ENCODE peak calls at places on chromosomes 11 and 22, in six cellular contexts. O is tibial artery; L is mesendoderm; H is left lung; C is aorta; K is CD4-positive, alpha-beta memory T cell. Y is an unnamed sample.
A peak's percentile ranks its signal among the peaks of the same experiment; 100 is the strongest.

GRCh38 chr22:36166518-36167220 is 6.1 kb upstream of the APOL3 start:
- DNase-seq in O (no peak), L (no peak), H (no peak), C (no peak), K (peak; percentile 55), Y (no peak)

GRCh38 chr11:118609380-118610219 is 2.2 kb downstream of the PHLDB1 start:
- DNase-seq in O (no peak), L (peak; percentile 26), H (no peak), C (peak; percentile 79), K (peak; percentile 50), Y (no peak)

GRCh38 chr11:60691636-60692035 is 7.8 kb upstream of the MS4A8 start:
- DNase-seq in O (no peak), L (no peak), H (no peak), C (no peak), K (no peak), Y (no peak)

GRCh38 chr11:117443269-117444186 is 115.9 kb downstream of the CEP164 start:
- DNase-seq in O (peak; percentile 38), L (peak; percentile 82), H (no peak), C (peak; percentile 79), K (no peak), Y (peak; percentile 69)

GRCh38 chr11:305834-306211 is 1.8 kb upstream of the IFITM2 start:
- DNase-seq in O (no peak), L (no peak), H (no peak), C (no peak), K (no peak), Y (no peak)

GRCh38 chr11:73034777-73035176 is 107.3 kb downstream of the FCHSD2 start:
- DNase-seq in O (no peak), L (no peak), H (no peak), C (no peak), K (no peak), Y (no peak)

GRCh38 chr22:47046411-47047065 is 284.1 kb downstream of the TBC1D22A start:
- DNase-seq in O (no peak), L (no peak), H (peak; percentile 24), C (no peak), K (no peak), Y (no peak)

GRCh38 chr11:69912911-69913451 is 93.8 kb upstream of the FGF3 start:
- DNase-seq in O (peak; percentile 17), L (no peak), H (no peak), C (peak; percentile 58), K (no peak), Y (no peak)

GRCh38 chr11:116472661-116473060 is 300.1 kb downstream of the BUD13 start:
- DNase-seq in O (no peak), L (no peak), H (no peak), C (no peak), K (no peak), Y (no peak)

GRCh38 chr11:59008942-59009341 is 69.7 kb downstream of the GLYATL1 start:
- DNase-seq in O (no peak), L (no peak), H (no peak), C (no peak), K (no peak), Y (no peak)

GRCh38 chr22:19962246-19962908 is 20.8 kb upstream of the TXNRD2 start:
- DNase-seq in O (peak; percentile 62), L (peak; percentile 96), H (peak; percentile 72), C (peak; percentile 91), K (no peak), Y (peak; percentile 78)

GRCh38 chr11:67238894-67239794 is 27.1 kb upstream of the GRK2 start:
- DNase-seq in O (no peak), L (peak; percentile 27), H (no peak), C (no peak), K (peak; percentile 47), Y (no peak)

GRCh38 chr11:73950869-73951710 is at the start of gene DNAJB13:
- DNase-seq in O (no peak), L (peak; percentile 92), H (peak; percentile 52), C (no peak), K (no peak), Y (no peak)

GRCh38 chr11:95327273-95327948 is 96.4 kb upstream of the SESN3 start:
- DNase-seq in O (no peak), L (peak; percentile 7), H (no peak), C (no peak), K (no peak), Y (no peak)

GRCh38 chr11:75311858-75312288 is 39.6 kb downstream of the ARRB1 start:
- DNase-seq in O (peak; percentile 89), L (peak; percentile 31), H (peak; percentile 65), C (peak; percentile 91), K (no peak), Y (no peak)

GRCh38 chr11:73787051-73787642 is 527 bp upstream of the MRPL48 start:
- DNase-seq in O (no peak), L (no peak), H (no peak), C (no peak), K (no peak), Y (no peak)

GRCh38 chr22:24901448-24901847 is 45.0 kb downstream of the LHFPL7 start:
- DNase-seq in O (no peak), L (no peak), H (no peak), C (no peak), K (no peak), Y (no peak)

GRCh38 chr11:133911169-133911568 is 45.6 kb downstream of the IGSF9B start:
- DNase-seq in O (no peak), L (peak; percentile 40), H (no peak), C (peak; percentile 43), K (no peak), Y (no peak)

GRCh38 chr22:26851125-26851524 is 193.7 kb downstream of the MIAT start:
- DNase-seq in O (no peak), L (no peak), H (no peak), C (no peak), K (no peak), Y (no peak)

GRCh38 chr22:38505595-38506117 is 455 bp downstream of the DDX17 start:
- DNase-seq in O (peak; percentile 70), L (peak; percentile 61), H (peak; percentile 73), C (peak; percentile 92), K (peak; percentile 68), Y (peak; percentile 71)

GRCh38 chr11:65565624-65566453 is 4.4 kb upstream of the ZNRD2 start:
- DNase-seq in O (no peak), L (no peak), H (no peak), C (no peak), K (peak; percentile 77), Y (peak; percentile 62)

GRCh38 chr11:57399221-57399620 is 8.8 kb upstream of the PRG2 start:
- DNase-seq in O (no peak), L (peak; percentile 8), H (no peak), C (no peak), K (no peak), Y (no peak)

GRCh38 chr11:75557649-75558494 is 4.2 kb upstream of the SERPINH1 start:
- DNase-seq in O (peak; percentile 76), L (no peak), H (peak; percentile 79), C (peak; percentile 87), K (no peak), Y (peak; percentile 45)

GRCh38 chr11:86715611-86716010 is 43.2 kb upstream of the ME3 start:
- DNase-seq in O (no peak), L (peak; percentile 39), H (no peak), C (no peak), K (no peak), Y (no peak)

GRCh38 chr11:69094111-69094914 is 45.6 kb downstream of the TPCN2 start:
- DNase-seq in O (no peak), L (no peak), H (no peak), C (no peak), K (no peak), Y (no peak)

GRCh38 chr11:116519499-116519898 is 253.3 kb downstream of the BUD13 start:
- DNase-seq in O (no peak), L (no peak), H (no peak), C (no peak), K (no peak), Y (no peak)

GRCh38 chr22:42389137-42389536 is 43.1 kb downstream of the NFAM1 start:
- DNase-seq in O (no peak), L (no peak), H (no peak), C (no peak), K (no peak), Y (no peak)

GRCh38 chr11:121365304-121365703 is 72.7 kb downstream of the SC5D start:
- DNase-seq in O (no peak), L (no peak), H (no peak), C (no peak), K (no peak), Y (no peak)

GRCh38 chr11:124946735-124947141 is 7.3 kb upstream of the CCDC15 start:
- DNase-seq in O (no peak), L (no peak), H (no peak), C (no peak), K (no peak), Y (no peak)

GRCh38 chr11:20031155-20032001 is 128.9 kb downstream of the DBX1 start:
- DNase-seq in O (no peak), L (peak; percentile 93), H (no peak), C (no peak), K (no peak), Y (peak; percentile 83)

GRCh38 chr11:9615031-9615451 is 41.6 kb downstream of the WEE1 start:
- DNase-seq in O (no peak), L (no peak), H (no peak), C (no peak), K (no peak), Y (no peak)

GRCh38 chr11:105211806-105212531 is 72.4 kb upstream of the CARD18 start:
- DNase-seq in O (no peak), L (no peak), H (no peak), C (no peak), K (no peak), Y (no peak)

GRCh38 chr22:28903719-28904118 is 20.3 kb downstream of the ZNRF3 start:
- DNase-seq in O (no peak), L (peak; percentile 57), H (no peak), C (peak; percentile 21), K (no peak), Y (no peak)

GRCh38 chr11:28871090-28871489 is 762.9 kb downstream of the METTL15 start:
- DNase-seq in O (no peak), L (no peak), H (no peak), C (no peak), K (no peak), Y (no peak)
- H3K4me1 ChIP-seq in O (no peaks in the 10 kb centered on the region), L (no peaks in the 10 kb centered on the region), H (no peaks in the 10 kb centered on the region), C (no peaks in the 10 kb centered on the region), K (no peaks in the 10 kb centered on the region), Y (no peaks in the 10 kb centered on the region)

GRCh38 chr22:50621491-50621880 is 6.5 kb downstream of the ARSA start:
- DNase-seq in O (no peak), L (no peak), H (no peak), C (no peak), K (peak; percentile 79), Y (no peak)
- H3K4me3 ChIP-seq in O (no peak overlapping the region), L (no peak overlapping the region), H (no peak overlapping the region), C (no peak overlapping the region), K (peak overlapping the region; percentile 80), Y (no peak overlapping the region)

DNA sequence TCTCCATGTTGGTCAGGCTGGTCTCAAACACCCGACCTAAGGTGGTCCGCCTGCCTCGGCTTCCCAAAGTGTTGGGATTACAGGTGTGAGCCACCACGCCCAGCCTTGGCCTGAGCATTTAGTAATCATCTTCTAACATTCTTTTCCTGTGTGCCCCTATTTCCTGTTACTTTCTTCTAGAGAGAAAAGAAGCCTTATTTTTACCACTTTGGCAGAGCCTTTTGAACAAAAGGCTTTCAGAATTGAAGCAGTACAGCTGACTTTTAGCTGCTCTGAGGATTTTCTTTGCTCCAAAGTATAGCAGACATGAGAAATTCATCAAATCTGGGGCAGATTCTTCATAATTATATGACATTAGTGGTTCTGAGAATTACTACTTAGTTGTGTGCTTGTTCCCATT is 13.4 kb downstream of the MORC2 start:
- DNase-seq in O (no peak), L (no peak), H (no peak), C (no peak), K (no peak), Y (no peak)
- H3K4me1 ChIP-seq in O (no peaks in the 10 kb centered on the region), L (no peaks in the 10 kb centered on the region), H (peaks cover 9% of the 10 kb centered on the region), C (peaks cover 4% of the 10 kb centered on the region), K (peaks cover 22% of the 10 kb centered on the region), Y (no peaks in the 10 kb centered on the region)

GRCh38 chr11:76671236-76671590 is 666 bp upstream of the LRRC32 start:
- DNase-seq in O (no peak), L (no peak), H (no peak), C (no peak), K (no peak), Y (no peak)
- H3K4me3 ChIP-seq in O (peak overlapping the region; percentile 91), L (peak overlapping the region; percentile 14), H (peak overlapping the region; percentile 51), C (no peak overlapping the region), K (peak overlapping the region; percentile 35), Y (no peak overlapping the region)

Y was measured in SJSA1.